ENCODE peak calls at places on chromosomes 13 and 19, in seven cellular contexts. One of them, this sample, is unnamed.

GRCh38 chr13:76717092-76717491 is 169.1 kb downstream of the KCTD12 start:
- DNase-seq in fibroblast of the conjunctiva: peak
- DNase-seq in skeletal muscle cell: no peak
- DNase-seq in NCI-H2029: no peak
- DNase-seq in T-helper 17 cell: no peak
- DNase-seq in pons: no peak
- DNase-seq in stimulated activated naive CD8-positive, alpha-beta T cell treated with anti-CD3 and anti-CD28 coated beads, Interleukin-15, amount 100 ng/mL, for 72 hours: no peak
- DNase-seq in this sample: no peak

GRCh38 chr19:13044160-13044853 is 49.0 kb downstream of the NFIX start:
- DNase-seq in pons: no peak
- DNase-seq in fibroblast of the conjunctiva: no peak
- DNase-seq in skeletal muscle cell: no peak
- DNase-seq in NCI-H2029: no peak
- DNase-seq in T-helper 17 cell: no peak
- DNase-seq in stimulated activated naive CD8-positive, alpha-beta T cell treated with anti-CD3 and anti-CD28 coated beads, Interleukin-15, amount 100 ng/mL, for 72 hours: peak
- DNase-seq in this sample: no peak

GRCh38 chr19:40718774-40719391 is 2.0 kb downstream of the ITPKC start:
- DNase-seq in pons: no peak
- DNase-seq in NCI-H2029: peak
- DNase-seq in T-helper 17 cell: no peak
- DNase-seq in fibroblast of the conjunctiva: peak
- DNase-seq in stimulated activated naive CD8-positive, alpha-beta T cell treated with anti-CD3 and anti-CD28 coated beads, Interleukin-15, amount 100 ng/mL, for 72 hours: no peak
- DNase-seq in skeletal muscle cell: no peak
- DNase-seq in this sample: no peak

GRCh38 chr13:91630916-91631315 is 232.5 kb downstream of the GPC5 start:
- DNase-seq in T-helper 17 cell: no peak
- DNase-seq in stimulated activated naive CD8-positive, alpha-beta T cell treated with anti-CD3 and anti-CD28 coated beads, Interleukin-15, amount 100 ng/mL, for 72 hours: no peak
- DNase-seq in skeletal muscle cell: no peak
- DNase-seq in pons: no peak
- DNase-seq in fibroblast of the conjunctiva: no peak
- DNase-seq in NCI-H2029: no peak
- DNase-seq in this sample: no peak

GRCh38 chr19:28026636-28027035 is 1186.3 kb downstream of the UQCRFS1 start:
- DNase-seq in fibroblast of the conjunctiva: no peak
- DNase-seq in stimulated activated naive CD8-positive, alpha-beta T cell treated with anti-CD3 and anti-CD28 coated beads, Interleukin-15, amount 100 ng/mL, for 72 hours: no peak
- DNase-seq in T-helper 17 cell: no peak
- DNase-seq in NCI-H2029: no peak
- DNase-seq in pons: no peak
- DNase-seq in skeletal muscle cell: no peak
- DNase-seq in this sample: no peak

GRCh38 chr19:36489920-36490415 is 607 bp upstream of the ZNF566 start:
- DNase-seq in stimulated activated naive CD8-positive, alpha-beta T cell treated with anti-CD3 and anti-CD28 coated beads, Interleukin-15, amount 100 ng/mL, for 72 hours: no peak
- DNase-seq in pons: no peak
- DNase-seq in T-helper 17 cell: peak
- DNase-seq in fibroblast of the conjunctiva: peak
- DNase-seq in skeletal muscle cell: peak
- DNase-seq in NCI-H2029: peak
- DNase-seq in this sample: no peak

GRCh38 chr19:35585844-35586243 is at the start of gene PMIS2:
- DNase-seq in fibroblast of the conjunctiva: no peak
- DNase-seq in pons: no peak
- DNase-seq in T-helper 17 cell: no peak
- DNase-seq in skeletal muscle cell: no peak
- DNase-seq in stimulated activated naive CD8-positive, alpha-beta T cell treated with anti-CD3 and anti-CD28 coated beads, Interleukin-15, amount 100 ng/mL, for 72 hours: no peak
- DNase-seq in NCI-H2029: no peak
- DNase-seq in this sample: no peak

GRCh38 chr19:14577885-14578427 is 4.9 kb upstream of the CLEC17A start:
- DNase-seq in NCI-H2029: no peak
- DNase-seq in pons: no peak
- DNase-seq in fibroblast of the conjunctiva: no peak
- DNase-seq in skeletal muscle cell: no peak
- DNase-seq in stimulated activated naive CD8-positive, alpha-beta T cell treated with anti-CD3 and anti-CD28 coated beads, Interleukin-15, amount 100 ng/mL, for 72 hours: no peak
- DNase-seq in T-helper 17 cell: no peak
- DNase-seq in this sample: no peak

GRCh38 chr19:18735752-18736151 is 52.3 kb downstream of the CRTC1 start:
- DNase-seq in pons: peak
- DNase-seq in NCI-H2029: no peak
- DNase-seq in fibroblast of the conjunctiva: no peak
- DNase-seq in T-helper 17 cell: no peak
- DNase-seq in skeletal muscle cell: no peak
- DNase-seq in stimulated activated naive CD8-positive, alpha-beta T cell treated with anti-CD3 and anti-CD28 coated beads, Interleukin-15, amount 100 ng/mL, for 72 hours: no peak
- DNase-seq in this sample: peak

GRCh38 chr19:50780753-50781480 is 9.3 kb upstream of the ACP4 start:
- DNase-seq in T-helper 17 cell: no peak
- DNase-seq in pons: no peak
- DNase-seq in stimulated activated naive CD8-positive, alpha-beta T cell treated with anti-CD3 and anti-CD28 coated beads, Interleukin-15, amount 100 ng/mL, for 72 hours: no peak
- DNase-seq in skeletal muscle cell: no peak
- DNase-seq in NCI-H2029: no peak
- DNase-seq in fibroblast of the conjunctiva: no peak
- DNase-seq in this sample: no peak

GRCh38 chr13:102020611-102021216 is 381.1 kb downstream of the FGF14 start:
- DNase-seq in T-helper 17 cell: no peak
- DNase-seq in skeletal muscle cell: peak
- DNase-seq in pons: no peak
- DNase-seq in NCI-H2029: no peak
- DNase-seq in stimulated activated naive CD8-positive, alpha-beta T cell treated with anti-CD3 and anti-CD28 coated beads, Interleukin-15, amount 100 ng/mL, for 72 hours: no peak
- DNase-seq in fibroblast of the conjunctiva: no peak
- DNase-seq in this sample: no peak

GRCh38 chr13:73939071-73939380 is 195.2 kb downstream of the KLF12 start:
- DNase-seq in NCI-H2029: no peak
- DNase-seq in T-helper 17 cell: no peak
- DNase-seq in skeletal muscle cell: no peak
- DNase-seq in fibroblast of the conjunctiva: no peak
- DNase-seq in pons: no peak
- DNase-seq in stimulated activated naive CD8-positive, alpha-beta T cell treated with anti-CD3 and anti-CD28 coated beads, Interleukin-15, amount 100 ng/mL, for 72 hours: no peak
- DNase-seq in this sample: no peak

GRCh38 chr13:75993823-75994222 is 357.7 kb downstream of the LMO7 start:
- DNase-seq in pons: no peak
- DNase-seq in T-helper 17 cell: no peak
- DNase-seq in skeletal muscle cell: no peak
- DNase-seq in stimulated activated naive CD8-positive, alpha-beta T cell treated with anti-CD3 and anti-CD28 coated beads, Interleukin-15, amount 100 ng/mL, for 72 hours: no peak
- DNase-seq in NCI-H2029: no peak
- DNase-seq in fibroblast of the conjunctiva: no peak
- DNase-seq in this sample: no peak

GRCh38 chr19:53907690-53908089 is 1.4 kb upstream of the CACNG7 start:
- DNase-seq in NCI-H2029: no peak
- DNase-seq in stimulated activated naive CD8-positive, alpha-beta T cell treated with anti-CD3 and anti-CD28 coated beads, Interleukin-15, amount 100 ng/mL, for 72 hours: no peak
- DNase-seq in fibroblast of the conjunctiva: no peak
- DNase-seq in T-helper 17 cell: no peak
- DNase-seq in skeletal muscle cell: no peak
- DNase-seq in pons: no peak
- DNase-seq in this sample: no peak

GRCh38 chr19:30564551-30565011 is 192.4 kb downstream of the ZNF536 start:
- DNase-seq in NCI-H2029: no peak
- DNase-seq in stimulated activated naive CD8-positive, alpha-beta T cell treated with anti-CD3 and anti-CD28 coated beads, Interleukin-15, amount 100 ng/mL, for 72 hours: no peak
- DNase-seq in pons: peak
- DNase-seq in skeletal muscle cell: no peak
- DNase-seq in T-helper 17 cell: no peak
- DNase-seq in fibroblast of the conjunctiva: no peak
- DNase-seq in this sample: peak

GRCh38 chr19:49700563-49700962 is 9.6 kb downstream of the CPT1C start:
- DNase-seq in pons: no peak
- DNase-seq in skeletal muscle cell: no peak
- DNase-seq in NCI-H2029: no peak
- DNase-seq in stimulated activated naive CD8-positive, alpha-beta T cell treated with anti-CD3 and anti-CD28 coated beads, Interleukin-15, amount 100 ng/mL, for 72 hours: no peak
- DNase-seq in fibroblast of the conjunctiva: no peak
- DNase-seq in T-helper 17 cell: no peak
- DNase-seq in this sample: no peak

GRCh38 chr13:28325022-28325421 is 169.9 kb downstream of the FLT1 start:
- DNase-seq in fibroblast of the conjunctiva: no peak
- DNase-seq in skeletal muscle cell: no peak
- DNase-seq in stimulated activated naive CD8-positive, alpha-beta T cell treated with anti-CD3 and anti-CD28 coated beads, Interleukin-15, amount 100 ng/mL, for 72 hours: no peak
- DNase-seq in pons: no peak
- DNase-seq in T-helper 17 cell: no peak
- DNase-seq in NCI-H2029: no peak
- DNase-seq in this sample: no peak

GRCh38 chr19:17868669-17869068 is 3.1 kb upstream of the SLC5A5 start:
- DNase-seq in NCI-H2029: no peak
- DNase-seq in pons: no peak
- DNase-seq in stimulated activated naive CD8-positive, alpha-beta T cell treated with anti-CD3 and anti-CD28 coated beads, Interleukin-15, amount 100 ng/mL, for 72 hours: no peak
- DNase-seq in T-helper 17 cell: no peak
- DNase-seq in fibroblast of the conjunctiva: no peak
- DNase-seq in skeletal muscle cell: no peak
- DNase-seq in this sample: no peak

This sample was measured in midbrain.